ENCODE peak calls at places on chromosomes 13 and 19, in nine cellular contexts. One of them, this sample, is unnamed.

GRCh38 chr19:55305491-55305890 is 19.6 kb downstream of the TMEM150B start:
- DNase-seq in aorta: no peak
- DNase-seq in neuronal stem cell: no peak
- DNase-seq in cardiac fibroblast: peak
- DNase-seq in IMR-90: no peak
- DNase-seq in psoas muscle: peak
- DNase-seq in fibroblast of mammary gland: no peak
- DNase-seq in mesendoderm: peak
- DNase-seq in right cardiac atrium: no peak
- DNase-seq in this sample: no peak

GRCh38 chr13:23909606-23910005 is 12.3 kb upstream of the C1QTNF9B start:
- DNase-seq in aorta: no peak
- DNase-seq in mesendoderm: no peak
- DNase-seq in neuronal stem cell: no peak
- DNase-seq in right cardiac atrium: no peak
- DNase-seq in fibroblast of mammary gland: no peak
- DNase-seq in IMR-90: no peak
- DNase-seq in cardiac fibroblast: no peak
- DNase-seq in psoas muscle: no peak
- DNase-seq in this sample: no peak

GRCh38 chr19:18756896-18757295 is 34.2 kb downstream of the COMP start:
- DNase-seq in IMR-90: no peak
- DNase-seq in psoas muscle: no peak
- DNase-seq in right cardiac atrium: no peak
- DNase-seq in neuronal stem cell: no peak
- DNase-seq in mesendoderm: no peak
- DNase-seq in aorta: no peak
- DNase-seq in cardiac fibroblast: no peak
- DNase-seq in fibroblast of mammary gland: no peak
- DNase-seq in this sample: no peak

GRCh38 chr19:6235031-6235951 is 44.5 kb downstream of the MLLT1 start:
- DNase-seq in cardiac fibroblast: no peak
- DNase-seq in mesendoderm: no peak
- DNase-seq in aorta: peak
- DNase-seq in right cardiac atrium: peak
- DNase-seq in psoas muscle: no peak
- DNase-seq in neuronal stem cell: no peak
- DNase-seq in IMR-90: no peak
- DNase-seq in fibroblast of mammary gland: no peak
- DNase-seq in this sample: no peak

GRCh38 chr13:72023895-72024294 is 156.9 kb upstream of the DACH1 start:
- DNase-seq in IMR-90: no peak
- DNase-seq in aorta: no peak
- DNase-seq in mesendoderm: no peak
- DNase-seq in neuronal stem cell: no peak
- DNase-seq in psoas muscle: no peak
- DNase-seq in fibroblast of mammary gland: no peak
- DNase-seq in right cardiac atrium: no peak
- DNase-seq in cardiac fibroblast: no peak
- DNase-seq in this sample: no peak

GRCh38 chr13:22091222-22091970 is 420.5 kb downstream of the FGF9 start:
- DNase-seq in cardiac fibroblast: no peak
- DNase-seq in fibroblast of mammary gland: no peak
- DNase-seq in neuronal stem cell: no peak
- DNase-seq in mesendoderm: no peak
- DNase-seq in psoas muscle: no peak
- DNase-seq in aorta: no peak
- DNase-seq in IMR-90: peak
- DNase-seq in right cardiac atrium: no peak
- DNase-seq in this sample: no peak

GRCh38 chr13:98372886-98373285 is 195.8 kb upstream of the RNF113B start:
- DNase-seq in cardiac fibroblast: no peak
- DNase-seq in neuronal stem cell: no peak
- DNase-seq in psoas muscle: peak
- DNase-seq in IMR-90: peak
- DNase-seq in aorta: no peak
- DNase-seq in mesendoderm: peak
- DNase-seq in right cardiac atrium: no peak
- DNase-seq in fibroblast of mammary gland: no peak
- DNase-seq in this sample: peak

GRCh38 chr13:51276684-51277083 is 54.5 kb downstream of the FAM124A start:
- DNase-seq in fibroblast of mammary gland: peak
- DNase-seq in IMR-90: no peak
- DNase-seq in neuronal stem cell: no peak
- DNase-seq in psoas muscle: no peak
- DNase-seq in mesendoderm: no peak
- DNase-seq in aorta: no peak
- DNase-seq in right cardiac atrium: no peak
- DNase-seq in cardiac fibroblast: peak
- DNase-seq in this sample: no peak

GRCh38 chr19:4267901-4268815 is 10.9 kb upstream of the SHD start:
- DNase-seq in aorta: no peak
- DNase-seq in IMR-90: no peak
- DNase-seq in cardiac fibroblast: no peak
- DNase-seq in psoas muscle: no peak
- DNase-seq in right cardiac atrium: no peak
- DNase-seq in mesendoderm: no peak
- DNase-seq in neuronal stem cell: no peak
- DNase-seq in fibroblast of mammary gland: no peak
- DNase-seq in this sample: no peak

GRCh38 chr19:33719366-33720154 is 77.1 kb upstream of the KCTD15 start:
- DNase-seq in aorta: no peak
- DNase-seq in right cardiac atrium: no peak
- DNase-seq in neuronal stem cell: no peak
- DNase-seq in IMR-90: no peak
- DNase-seq in psoas muscle: no peak
- DNase-seq in mesendoderm: no peak
- DNase-seq in fibroblast of mammary gland: no peak
- DNase-seq in cardiac fibroblast: no peak
- DNase-seq in this sample: no peak

GRCh38 chr13:108060111-108060510 is 155.2 kb downstream of the LIG4 start:
- DNase-seq in IMR-90: no peak
- DNase-seq in right cardiac atrium: no peak
- DNase-seq in fibroblast of mammary gland: no peak
- DNase-seq in cardiac fibroblast: no peak
- DNase-seq in psoas muscle: no peak
- DNase-seq in mesendoderm: peak
- DNase-seq in neuronal stem cell: no peak
- DNase-seq in aorta: no peak
- DNase-seq in this sample: no peak

GRCh38 chr13:113877149-113877990 is 13.5 kb upstream of the GAS6 start:
- DNase-seq in psoas muscle: no peak
- DNase-seq in right cardiac atrium: peak
- DNase-seq in fibroblast of mammary gland: no peak
- DNase-seq in IMR-90: no peak
- DNase-seq in cardiac fibroblast: no peak
- DNase-seq in mesendoderm: no peak
- DNase-seq in neuronal stem cell: no peak
- DNase-seq in aorta: no peak
- DNase-seq in this sample: no peak

GRCh38 chr19:6126335-6126974 is 9.0 kb upstream of the ACSBG2 start:
- DNase-seq in right cardiac atrium: no peak
- DNase-seq in psoas muscle: no peak
- DNase-seq in IMR-90: peak
- DNase-seq in fibroblast of mammary gland: peak
- DNase-seq in aorta: no peak
- DNase-seq in mesendoderm: peak
- DNase-seq in neuronal stem cell: no peak
- DNase-seq in cardiac fibroblast: peak
- DNase-seq in this sample: peak

GRCh38 chr13:101970339-101970738 is 431.5 kb downstream of the FGF14 start:
- DNase-seq in aorta: no peak
- DNase-seq in neuronal stem cell: no peak
- DNase-seq in right cardiac atrium: no peak
- DNase-seq in psoas muscle: no peak
- DNase-seq in mesendoderm: no peak
- DNase-seq in IMR-90: no peak
- DNase-seq in fibroblast of mammary gland: no peak
- DNase-seq in cardiac fibroblast: no peak
- DNase-seq in this sample: no peak

GRCh38 chr19:29942404-29943261 is 594 bp downstream of the URI1 start:
- DNase-seq in IMR-90: no peak
- DNase-seq in fibroblast of mammary gland: peak
- DNase-seq in aorta: peak
- DNase-seq in cardiac fibroblast: peak
- DNase-seq in psoas muscle: peak
- DNase-seq in mesendoderm: peak
- DNase-seq in neuronal stem cell: peak
- DNase-seq in right cardiac atrium: peak
- DNase-seq in this sample: peak

GRCh38 chr19:47471381-47471732 is 336 bp downstream of the SLC8A2 start:
- DNase-seq in aorta: no peak
- DNase-seq in IMR-90: no peak
- DNase-seq in right cardiac atrium: no peak
- DNase-seq in neuronal stem cell: no peak
- DNase-seq in mesendoderm: no peak
- DNase-seq in cardiac fibroblast: no peak
- DNase-seq in psoas muscle: peak
- DNase-seq in fibroblast of mammary gland: no peak
- DNase-seq in this sample: no peak
- H3K4me3 ChIP-seq in aorta: no peak
- H3K4me3 ChIP-seq in IMR-90: no peak
- H3K4me3 ChIP-seq in right cardiac atrium: no peak
- H3K4me3 ChIP-seq in neuronal stem cell: peak
- H3K4me3 ChIP-seq in mesendoderm: peak
- H3K4me3 ChIP-seq in cardiac fibroblast: no peak
- H3K4me3 ChIP-seq in psoas muscle: no peak
- H3K4me3 ChIP-seq in fibroblast of mammary gland: no peak
- H3K4me3 ChIP-seq in this sample: no peak

GRCh38 chr13:100394005-100394695 is 194.4 kb downstream of the GGACT start:
- DNase-seq in mesendoderm: no peak
- DNase-seq in aorta: no peak
- DNase-seq in IMR-90: peak
- DNase-seq in neuronal stem cell: no peak
- DNase-seq in psoas muscle: no peak
- DNase-seq in cardiac fibroblast: peak
- DNase-seq in right cardiac atrium: no peak
- DNase-seq in fibroblast of mammary gland: peak
- DNase-seq in this sample: peak
- H3K4me3 ChIP-seq in mesendoderm: no peak
- H3K4me3 ChIP-seq in aorta: no peak
- H3K4me3 ChIP-seq in IMR-90: peak
- H3K4me3 ChIP-seq in neuronal stem cell: no peak
- H3K4me3 ChIP-seq in psoas muscle: no peak
- H3K4me3 ChIP-seq in cardiac fibroblast: peak
- H3K4me3 ChIP-seq in right cardiac atrium: no peak
- H3K4me3 ChIP-seq in fibroblast of mammary gland: peak
- H3K4me3 ChIP-seq in this sample: no peak

GRCh38 chr19:39409207-39409885 is 2.7 kb downstream of the ZFP36 start:
- DNase-seq in IMR-90: peak
- DNase-seq in right cardiac atrium: peak
- DNase-seq in psoas muscle: peak
- DNase-seq in fibroblast of mammary gland: peak
- DNase-seq in mesendoderm: peak
- DNase-seq in aorta: peak
- DNase-seq in cardiac fibroblast: peak
- DNase-seq in neuronal stem cell: no peak
- DNase-seq in this sample: no peak

GRCh38 chr19:39411006-39411831 is 1.2 kb upstream of the PLEKHG2 start:
- DNase-seq in right cardiac atrium: no peak
- DNase-seq in fibroblast of mammary gland: peak
- DNase-seq in aorta: peak
- DNase-seq in mesendoderm: peak
- DNase-seq in neuronal stem cell: no peak
- DNase-seq in cardiac fibroblast: no peak
- DNase-seq in IMR-90: peak
- DNase-seq in psoas muscle: peak
- DNase-seq in this sample: peak

GRCh38 chr19:39411832-39412099 is 703 bp upstream of the PLEKHG2 start:
- DNase-seq in neuronal stem cell: peak
- DNase-seq in IMR-90: peak
- DNase-seq in fibroblast of mammary gland: peak
- DNase-seq in cardiac fibroblast: peak
- DNase-seq in right cardiac atrium: peak
- DNase-seq in mesendoderm: peak
- DNase-seq in aorta: peak
- DNase-seq in psoas muscle: peak
- DNase-seq in this sample: peak

GRCh38 chr19:39409886-39410619 is 2.4 kb upstream of the PLEKHG2 start:
- DNase-seq in mesendoderm: peak
- DNase-seq in cardiac fibroblast: peak
- DNase-seq in IMR-90: no peak
- DNase-seq in right cardiac atrium: peak
- DNase-seq in fibroblast of mammary gland: peak
- DNase-seq in psoas muscle: peak
- DNase-seq in neuronal stem cell: no peak
- DNase-seq in aorta: peak
- DNase-seq in this sample: peak

GRCh38 chr19:39410620-39411005 is 1.9 kb upstream of the PLEKHG2 start:
- DNase-seq in cardiac fibroblast: no peak
- DNase-seq in fibroblast of mammary gland: no peak
- DNase-seq in neuronal stem cell: no peak
- DNase-seq in right cardiac atrium: no peak
- DNase-seq in psoas muscle: no peak
- DNase-seq in aorta: no peak
- DNase-seq in IMR-90: no peak
- DNase-seq in mesendoderm: no peak
- DNase-seq in this sample: no peak
- H3K4me3 ChIP-seq in cardiac fibroblast: peak
- H3K4me3 ChIP-seq in fibroblast of mammary gland: no peak
- H3K4me3 ChIP-seq in neuronal stem cell: no peak
- H3K4me3 ChIP-seq in right cardiac atrium: peak
- H3K4me3 ChIP-seq in psoas muscle: peak
- H3K4me3 ChIP-seq in aorta: peak
- H3K4me3 ChIP-seq in IMR-90: no peak
- H3K4me3 ChIP-seq in mesendoderm: no peak
- H3K4me3 ChIP-seq in this sample: peak

GRCh38 chr13:39327080-39327479 is 275.9 kb downstream of the LHFPL6 start:
- DNase-seq in aorta: no peak
- DNase-seq in IMR-90: no peak
- DNase-seq in fibroblast of mammary gland: no peak
- DNase-seq in right cardiac atrium: no peak
- DNase-seq in psoas muscle: no peak
- DNase-seq in mesendoderm: no peak
- DNase-seq in cardiac fibroblast: no peak
- DNase-seq in neuronal stem cell: peak
- DNase-seq in this sample: no peak
- H3K4me3 ChIP-seq in aorta: no peak
- H3K4me3 ChIP-seq in IMR-90: no peak
- H3K4me3 ChIP-seq in fibroblast of mammary gland: no peak
- H3K4me3 ChIP-seq in right cardiac atrium: no peak
- H3K4me3 ChIP-seq in psoas muscle: no peak
- H3K4me3 ChIP-seq in mesendoderm: no peak
- H3K4me3 ChIP-seq in cardiac fibroblast: no peak
- H3K4me3 ChIP-seq in neuronal stem cell: no peak
- H3K4me3 ChIP-seq in this sample: no peak

DNA sequence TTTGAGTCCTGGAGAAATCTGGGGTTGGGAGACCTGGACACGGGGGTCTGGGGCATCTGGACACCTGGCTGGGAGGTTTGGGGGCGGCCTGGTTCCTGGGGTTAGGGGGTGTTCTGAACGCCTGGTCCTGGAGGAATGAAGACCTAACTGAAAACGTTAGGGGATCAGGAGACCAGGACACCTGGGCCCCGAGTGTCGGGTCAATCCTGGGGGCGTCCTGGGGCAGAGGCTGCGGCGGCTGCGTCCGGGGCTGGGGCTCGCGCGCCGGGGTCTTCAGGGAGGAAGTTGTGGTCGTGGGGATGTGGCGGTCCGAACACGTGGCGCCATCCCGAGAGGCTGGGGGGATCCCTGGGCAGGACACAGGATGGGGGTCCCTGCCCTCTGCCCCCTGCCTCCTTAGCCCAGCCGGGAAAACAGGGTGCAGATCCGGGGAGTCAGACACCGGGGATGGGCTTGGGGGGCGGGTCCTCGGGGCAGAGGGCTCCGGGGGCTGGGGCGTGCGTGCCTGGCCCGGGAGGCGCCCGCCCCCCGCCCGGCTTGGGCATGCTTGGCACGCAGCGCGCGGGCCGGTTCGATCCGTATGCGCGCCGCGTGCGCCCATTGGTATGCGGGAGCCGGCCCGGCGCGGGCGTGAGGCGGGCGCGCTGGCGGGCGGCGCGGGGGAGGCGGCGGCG is 632 bp downstream of the NPAS1 start:
- DNase-seq in psoas muscle: no peak
- DNase-seq in neuronal stem cell: no peak
- DNase-seq in aorta: no peak
- DNase-seq in right cardiac atrium: no peak
- DNase-seq in IMR-90: no peak
- DNase-seq in cardiac fibroblast: no peak
- DNase-seq in fibroblast of mammary gland: no peak
- DNase-seq in mesendoderm: no peak
- DNase-seq in this sample: no peak
- H3K4me3 ChIP-seq in psoas muscle: peak
- H3K4me3 ChIP-seq in neuronal stem cell: peak
- H3K4me3 ChIP-seq in aorta: peak
- H3K4me3 ChIP-seq in right cardiac atrium: peak
- H3K4me3 ChIP-seq in IMR-90: peak
- H3K4me3 ChIP-seq in cardiac fibroblast: peak
- H3K4me3 ChIP-seq in fibroblast of mammary gland: peak
- H3K4me3 ChIP-seq in mesendoderm: no peak
- H3K4me3 ChIP-seq in this sample: no peak